ENCODE peak calls at places on chromosomes 2 and 18, in nine cellular contexts. E, F, Y, V, G, T, M, R and W are unnamed samples.

GRCh38 chr18:47772374-47773248 is 157.8 kb downstream of the SMAD2 start:
- DNase-seq in E (peak), F (no peak), Y (peak), V (peak), G (peak), T (peak), M (no peak), R (peak), W (no peak)

GRCh38 chr18:79576686-79577351 is 102.8 kb upstream of the CTDP1 start:
- DNase-seq in E (no peak), F (no peak), Y (no peak), V (no peak), G (no peak), T (no peak), M (no peak), R (no peak), W (no peak)

GRCh38 chr2:105748564-105748963 is 3.9 kb downstream of the NCK2 start:
- DNase-seq in E (no peak), F (no peak), Y (peak), V (no peak), G (no peak), T (no peak), M (no peak), R (no peak), W (no peak)

GRCh38 chr2:239894276-239894675 is 130.9 kb downstream of the NDUFA10 start:
- DNase-seq in E (no peak), F (no peak), Y (no peak), V (no peak), G (no peak), T (no peak), M (no peak), R (no peak), W (no peak)

GRCh38 chr18:21012308-21012707 is 99.3 kb downstream of the ROCK1 start:
- DNase-seq in E (no peak), F (no peak), Y (no peak), V (no peak), G (no peak), T (no peak), M (no peak), R (no peak), W (no peak)

GRCh38 chr2:10352361-10352760 is 49.7 kb downstream of the HPCAL1 start:
- DNase-seq in E (no peak), F (no peak), Y (no peak), V (no peak), G (no peak), T (no peak), M (no peak), R (no peak), W (no peak)

GRCh38 chr18:36152781-36153180 is 23.1 kb downstream of the ELP2 start:
- DNase-seq in E (no peak), F (no peak), Y (no peak), V (no peak), G (no peak), T (no peak), M (no peak), R (no peak), W (no peak)

GRCh38 chr2:160039166-160039903 is 23.1 kb downstream of the PLA2R1 start:
- DNase-seq in E (no peak), F (no peak), Y (no peak), V (no peak), G (no peak), T (no peak), M (peak), R (peak), W (no peak)

GRCh38 chr2:235433860-235434259 is 60.0 kb upstream of the AGAP1 start:
- DNase-seq in E (no peak), F (no peak), Y (no peak), V (peak), G (no peak), T (no peak), M (no peak), R (peak), W (no peak)

GRCh38 chr18:23519725-23520124 is 16.4 kb downstream of the RMC1 start:
- DNase-seq in E (no peak), F (no peak), Y (no peak), V (no peak), G (no peak), T (no peak), M (no peak), R (peak), W (no peak)

GRCh38 chr2:42192642-42193566 is 23.8 kb downstream of the EML4 start:
- DNase-seq in E (no peak), F (no peak), Y (peak), V (no peak), G (no peak), T (no peak), M (no peak), R (no peak), W (no peak)

GRCh38 chr18:48031011-48031480 is 100.6 kb upstream of the SMAD2 start:
- DNase-seq in E (no peak), F (peak), Y (peak), V (peak), G (peak), T (peak), M (no peak), R (peak), W (no peak)

GRCh38 chr2:101883860-101884259 is 107.9 kb upstream of the IL1R2 start:
- DNase-seq in E (peak), F (peak), Y (peak), V (peak), G (peak), T (no peak), M (peak), R (peak), W (no peak)

GRCh38 chr2:98464772-98465310 is 20.2 kb downstream of the INPP4A start:
- DNase-seq in E (peak), F (no peak), Y (peak), V (no peak), G (no peak), T (no peak), M (no peak), R (no peak), W (no peak)

GRCh38 chr2:54394392-54394791 is 61.7 kb upstream of the SPTBN1 start:
- DNase-seq in E (peak), F (no peak), Y (peak), V (no peak), G (no peak), T (no peak), M (no peak), R (no peak), W (no peak)

GRCh38 chr2:190119257-190119656 is 56.7 kb upstream of the MSTN start:
- DNase-seq in E (no peak), F (no peak), Y (peak), V (no peak), G (no peak), T (peak), M (no peak), R (no peak), W (no peak)

GRCh38 chr18:39799010-39799409 is 2156.0 kb upstream of the PIK3C3 start:
- DNase-seq in E (no peak), F (no peak), Y (no peak), V (peak), G (peak), T (no peak), M (no peak), R (no peak), W (no peak)

GRCh38 chr2:113128386-113128664 is 927 bp downstream of the IL1RN start:
- DNase-seq in E (no peak), F (no peak), Y (no peak), V (no peak), G (no peak), T (no peak), M (no peak), R (no peak), W (no peak)

GRCh38 chr18:33116376-33116775 is 324.1 kb downstream of the CCDC178 start:
- DNase-seq in E (no peak), F (no peak), Y (no peak), V (peak), G (no peak), T (no peak), M (peak), R (no peak), W (no peak)

GRCh38 chr18:23356915-23357421 is 96.1 kb upstream of the RIOK3 start:
- DNase-seq in E (no peak), F (no peak), Y (no peak), V (no peak), G (no peak), T (no peak), M (no peak), R (no peak), W (no peak)

GRCh38 chr2:23384551-23385349 is at the start of gene KLHL29:
- DNase-seq in E (peak), F (peak), Y (peak), V (no peak), G (peak), T (peak), M (no peak), R (peak), W (no peak)

GRCh38 chr2:965640-966147 is 15.0 kb downstream of the SNTG2 start:
- DNase-seq in E (no peak), F (no peak), Y (no peak), V (no peak), G (no peak), T (no peak), M (no peak), R (no peak), W (no peak)

GRCh38 chr18:10190564-10190963 is 263.9 kb upstream of the APCDD1 start:
- DNase-seq in E (no peak), F (no peak), Y (no peak), V (no peak), G (no peak), T (no peak), M (no peak), R (peak), W (no peak)

GRCh38 chr2:33765122-33765521 is 166.0 kb upstream of the FAM98A start:
- DNase-seq in E (no peak), F (no peak), Y (no peak), V (no peak), G (no peak), T (no peak), M (no peak), R (no peak), W (no peak)

GRCh38 chr2:25512707-25513106 is 160.7 kb downstream of the DTNB start:
- DNase-seq in E (no peak), F (no peak), Y (no peak), V (no peak), G (no peak), T (no peak), M (no peak), R (no peak), W (no peak)

GRCh38 chr18:7750095-7750663 is 183.1 kb downstream of the PTPRM start:
- DNase-seq in E (no peak), F (no peak), Y (no peak), V (no peak), G (no peak), T (no peak), M (no peak), R (no peak), W (no peak)

GRCh38 chr2:59196511-59196910 is 955.4 kb upstream of the FANCL start:
- DNase-seq in E (no peak), F (no peak), Y (no peak), V (no peak), G (no peak), T (no peak), M (no peak), R (no peak), W (no peak)

GRCh38 chr18:3265564-3266033 is 3.7 kb downstream of the MYL12B start:
- DNase-seq in E (no peak), F (no peak), Y (no peak), V (peak), G (no peak), T (no peak), M (no peak), R (no peak), W (no peak)

GRCh38 chr2:8268172-8268783 is 413.6 kb upstream of the ID2 start:
- DNase-seq in E (no peak), F (no peak), Y (no peak), V (no peak), G (no peak), T (no peak), M (no peak), R (no peak), W (no peak)

GRCh38 chr18:21117385-21118135 is 5.9 kb upstream of the ROCK1 start:
- DNase-seq in E (no peak), F (peak), Y (no peak), V (no peak), G (no peak), T (no peak), M (no peak), R (peak), W (no peak)

GRCh38 chr2:28639836-28640235 is 111.8 kb upstream of the PPP1CB start:
- DNase-seq in E (no peak), F (no peak), Y (peak), V (no peak), G (no peak), T (no peak), M (no peak), R (no peak), W (no peak)

GRCh38 chr18:45423664-45424063 is 191.6 kb upstream of the SLC14A2 start:
- DNase-seq in E (no peak), F (no peak), Y (no peak), V (no peak), G (no peak), T (no peak), M (no peak), R (no peak), W (no peak)

GRCh38 chr2:110729106-110729505 is 3.3 kb upstream of the ACOXL start:
- DNase-seq in E (no peak), F (no peak), Y (no peak), V (no peak), G (no peak), T (peak), M (no peak), R (no peak), W (no peak)

GRCh38 chr2:101689120-101689827 is 8.2 kb upstream of the MAP4K4 start:
- DNase-seq in E (no peak), F (no peak), Y (no peak), V (no peak), G (no peak), T (no peak), M (no peak), R (no peak), W (no peak)

GRCh38 chr18:9817286-9817685 is 68.5 kb upstream of the TXNDC2 start:
- DNase-seq in E (no peak), F (no peak), Y (no peak), V (no peak), G (no peak), T (no peak), M (no peak), R (no peak), W (no peak)

GRCh38 chr18:33052886-33053285 is 280.1 kb upstream of the KLHL14 start:
- DNase-seq in E (no peak), F (no peak), Y (no peak), V (no peak), G (no peak), T (no peak), M (no peak), R (no peak), W (no peak)

GRCh38 chr2:108616731-108617161 is 82.5 kb downstream of the LIMS1 start:
- DNase-seq in E (no peak), F (no peak), Y (no peak), V (peak), G (no peak), T (no peak), M (no peak), R (no peak), W (no peak)

GRCh38 chr2:120231974-120232635 is 8.9 kb upstream of the TMEM185B start:
- DNase-seq in E (peak), F (no peak), Y (peak), V (no peak), G (no peak), T (no peak), M (no peak), R (no peak), W (peak)